ENCODE peak calls at places on chromosomes 6 and 20, in eight cellular contexts. B is endothelial cell, O is left ventricle myocardium inferior, P is psoas muscle, N is AG09309, U is GM13976, J is neural progenitor cell, F is cardiac fibroblast. K is an unnamed sample.
A peak's percentile ranks its signal among the peaks of the same experiment; 100 is the strongest.

GRCh38 chr6:235763-236360 is 56.4 kb upstream of the DUSP22 start:
- DNase-seq in B (no peak), O (no peak), P (no peak), N (no peak), U (no peak), J (peak; percentile 34), F (peak; percentile 39), K (peak; percentile 87)

GRCh38 chr20:63896136-63896890 is 1.4 kb downstream of the DNAJC5 start:
- DNase-seq in B (no peak), O (peak; percentile 51), P (peak; percentile 57), N (no peak), U (peak; percentile 75), J (peak; percentile 33), F (peak; percentile 20), K (peak; percentile 78)

GRCh38 chr6:157707576-157707975 is 115.5 kb upstream of the SNX9 start:
- DNase-seq in B (no peak), O (no peak), P (no peak), N (no peak), U (no peak), J (no peak), F (no peak), K (no peak)

GRCh38 chr6:107789361-107789760 is 34.8 kb downstream of the SCML4 start:
- DNase-seq in B (no peak), O (no peak), P (no peak), N (no peak), U (no peak), J (no peak), F (no peak), K (no peak)

GRCh38 chr6:167275436-167275835 is 15.7 kb upstream of the UNC93A start:
- DNase-seq in B (no peak), O (no peak), P (no peak), N (no peak), U (no peak), J (no peak), F (no peak), K (no peak)

GRCh38 chr6:158002951-158003853 is 21.5 kb downstream of the SYNJ2 start:
- DNase-seq in B (no peak), O (peak; percentile 60), P (peak; percentile 45), N (peak; percentile 89), U (no peak), J (peak; percentile 50), F (peak; percentile 95), K (peak; percentile 17)

GRCh38 chr6:87289571-87289970 is 32.8 kb upstream of the SMIM8 start:
- DNase-seq in B (no peak), O (no peak), P (no peak), N (no peak), U (no peak), J (no peak), F (no peak), K (no peak)

GRCh38 chr6:7112741-7113313 is 5.1 kb downstream of the RREB1 start:
- DNase-seq in B (no peak), O (no peak), P (no peak), N (no peak), U (no peak), J (peak; percentile 51), F (no peak), K (peak; percentile 64)

GRCh38 chr6:75893058-75893775 is 144.2 kb downstream of the MYO6 start:
- DNase-seq in B (no peak), O (no peak), P (no peak), N (peak; percentile 50), U (peak; percentile 49), J (peak; percentile 79), F (peak; percentile 88), K (peak; percentile 60)

GRCh38 chr6:15439410-15440022 is 193.6 kb downstream of the JARID2 start:
- DNase-seq in B (no peak), O (no peak), P (no peak), N (no peak), U (no peak), J (peak; percentile 68), F (peak; percentile 45), K (no peak)

GRCh38 chr6:30964075-30964474 is 19.4 kb upstream of the MUC21 start:
- DNase-seq in B (no peak), O (no peak), P (no peak), N (no peak), U (no peak), J (no peak), F (no peak), K (no peak)

GRCh38 chr20:7858851-7859250 is 81.4 kb downstream of the HAO1 start:
- DNase-seq in B (no peak), O (no peak), P (no peak), N (no peak), U (no peak), J (no peak), F (no peak), K (no peak)

GRCh38 chr20:51258582-51259175 is 235.8 kb upstream of the KCNG1 start:
- DNase-seq in B (no peak), O (no peak), P (no peak), N (no peak), U (no peak), J (peak; percentile 12), F (peak; percentile 28), K (no peak)

GRCh38 chr6:135586844-135587243 is 89.3 kb upstream of the AHI1 start:
- DNase-seq in B (no peak), O (no peak), P (no peak), N (no peak), U (no peak), J (no peak), F (no peak), K (peak; percentile 67)

GRCh38 chr6:119308048-119308570 is 41.5 kb downstream of the MAN1A1 start:
- DNase-seq in B (no peak), O (no peak), P (no peak), N (peak; percentile 78), U (no peak), J (no peak), F (peak; percentile 69), K (no peak)

DNA sequence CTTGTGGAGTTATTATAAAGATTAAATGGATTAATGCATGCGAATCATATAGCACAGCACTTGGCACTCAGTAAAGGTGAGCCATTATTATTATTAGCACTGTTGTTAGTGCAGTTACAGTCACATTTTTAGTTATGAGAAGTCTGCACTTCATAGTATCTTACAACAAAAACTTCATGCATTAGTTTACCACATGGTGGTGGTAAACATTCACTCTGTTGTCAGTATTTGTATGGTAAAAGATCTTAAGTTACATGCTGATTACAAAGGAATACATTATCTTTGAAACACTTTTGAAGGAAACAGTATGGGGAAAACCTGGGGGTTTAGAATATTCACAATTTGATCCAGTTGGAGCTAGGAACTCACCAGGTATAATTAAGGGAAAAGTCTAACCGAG is 20.8 kb downstream of the TMEM14A start:
- DNase-seq in B (no peak), O (no peak), P (no peak), N (no peak), U (no peak), J (no peak), F (no peak), K (no peak)
- TF ChIP-seq CTCF in B (no peak), O (no peak), P (no peak), N (no peak), U (no peak), J (no peak), F (no peak), K (no peak)

GRCh38 chr20:50191065-50191565 is 485 bp downstream of the CEBPB start:
- DNase-seq in B (peak; percentile 53), O (peak; percentile 73), P (peak; percentile 74), N (no peak), U (peak; percentile 60), J (no peak), F (peak; percentile 58), K (peak; percentile 79)
- TF ChIP-seq CTCF in B (no peak), O (peak; percentile 28), P (no peak), N (no peak), U (no peak), J (no peak), F (no peak), K (no peak)

GRCh38 chr20:59033093-59033492 is 958 bp upstream of the ATP5F1E start:
- DNase-seq in B (no peak), O (no peak), P (no peak), N (no peak), U (no peak), J (no peak), F (no peak), K (no peak)

GRCh38 chr20:59031326-59032022 is 661 bp downstream of the ATP5F1E start:
- DNase-seq in B (no peak), O (no peak), P (no peak), N (no peak), U (no peak), J (no peak), F (no peak), K (peak; percentile 52)

GRCh38 chr20:59033616-59034165 is 1.6 kb upstream of the ATP5F1E start:
- DNase-seq in B (no peak), O (no peak), P (no peak), N (no peak), U (no peak), J (no peak), F (no peak), K (no peak)

GRCh38 chr20:59032023-59032712 is at the start of gene ATP5F1E:
- DNase-seq in B (peak; percentile 98), O (peak; percentile 98), P (peak; percentile 98), N (peak; percentile 62), U (peak; percentile 98), J (peak; percentile 98), F (peak; percentile 93), K (peak; percentile 98)

GRCh38 chr20:59032713-59033059 is 551 bp upstream of the ATP5F1E start:
- DNase-seq in B (peak; percentile 41), O (no peak), P (no peak), N (no peak), U (no peak), J (no peak), F (no peak), K (no peak)
- TF ChIP-seq CTCF in B (no peak), O (peak; percentile 37), P (peak; percentile 11), N (no peak), U (no peak), J (peak; percentile 34), F (peak; percentile 30), K (no peak)

DNA sequence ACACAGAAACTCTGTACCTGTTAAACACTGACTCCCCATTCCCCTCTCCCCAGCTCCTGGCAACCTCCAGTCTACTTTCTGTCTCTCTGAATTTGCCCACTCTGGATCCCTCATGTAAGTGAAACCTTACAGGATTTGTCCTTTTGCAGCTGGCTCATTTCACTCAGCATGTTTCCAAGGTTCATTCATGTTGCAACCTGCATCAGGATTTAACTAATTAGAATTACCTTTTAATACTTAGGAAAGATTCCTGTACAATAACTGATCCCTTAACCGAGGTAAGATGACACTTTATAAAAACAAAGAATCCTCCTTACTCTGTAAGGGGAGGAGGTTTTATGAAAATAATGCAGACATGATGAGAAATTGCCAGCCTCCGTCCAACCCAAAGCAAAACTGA is 113.1 kb upstream of the MTHFD1L start:
- DNase-seq in B (no peak), O (no peak), P (no peak), N (no peak), U (no peak), J (no peak), F (no peak), K (no peak)
- TF ChIP-seq CTCF in B (no peak), O (no peak), P (no peak), N (no peak), U (no peak), J (no peak), F (no peak), K (no peak)

GRCh38 chr6:35739645-35740517 is 3.0 kb downstream of the ARMC12 start:
- DNase-seq in B (no peak), O (no peak), P (no peak), N (no peak), U (no peak), J (peak; percentile 89), F (no peak), K (no peak)
- TF ChIP-seq CTCF in B (no peak), O (no peak), P (no peak), N (no peak), U (no peak), J (no peak), F (no peak), K (no peak)

K was measured in GM12865.